ENCODE peak calls at places on chromosome 16, in seven cellular contexts. One of them, this sample, is unnamed. For H3K4me1, the result is how much of the 10 kb centered on the place peaks cover.

GRCh38 chr16:12210258-12210880 is 233.8 kb downstream of the SNX29 start:
- DNase-seq in ascending aorta: no peak
- DNase-seq in spleen: no peak
- DNase-seq in endodermal cell: no peak
- DNase-seq in aorta: no peak
- DNase-seq in fibroblast of lung: no peak
- DNase-seq in neuronal stem cell: no peak
- DNase-seq in this sample: no peak

GRCh38 chr16:70433456-70434103 is 5.3 kb downstream of the ST3GAL2 start:
- DNase-seq in ascending aorta: no peak
- DNase-seq in spleen: no peak
- DNase-seq in endodermal cell: no peak
- DNase-seq in aorta: no peak
- DNase-seq in fibroblast of lung: peak
- DNase-seq in neuronal stem cell: no peak
- DNase-seq in this sample: peak

GRCh38 chr16:55706739-55707487 is 51.1 kb downstream of the SLC6A2 start:
- DNase-seq in ascending aorta: no peak
- DNase-seq in spleen: no peak
- DNase-seq in endodermal cell: peak
- DNase-seq in aorta: no peak
- DNase-seq in fibroblast of lung: no peak
- DNase-seq in neuronal stem cell: no peak
- DNase-seq in this sample: no peak

GRCh38 chr16:10383626-10384025 is 2.2 kb upstream of the ATF7IP2 start:
- DNase-seq in ascending aorta: no peak
- DNase-seq in spleen: no peak
- DNase-seq in endodermal cell: no peak
- DNase-seq in aorta: no peak
- DNase-seq in fibroblast of lung: no peak
- DNase-seq in neuronal stem cell: no peak
- DNase-seq in this sample: no peak

GRCh38 chr16:84357191-84357651 is 11.1 kb upstream of the ATP2C2 start:
- DNase-seq in ascending aorta: no peak
- DNase-seq in spleen: peak
- DNase-seq in endodermal cell: no peak
- DNase-seq in aorta: no peak
- DNase-seq in fibroblast of lung: peak
- DNase-seq in neuronal stem cell: no peak
- DNase-seq in this sample: peak

GRCh38 chr16:20952144-20952797 is 51.7 kb downstream of the LYRM1 start:
- DNase-seq in ascending aorta: no peak
- DNase-seq in spleen: no peak
- DNase-seq in endodermal cell: no peak
- DNase-seq in aorta: no peak
- DNase-seq in fibroblast of lung: no peak
- DNase-seq in neuronal stem cell: no peak
- DNase-seq in this sample: no peak

GRCh38 chr16:78523212-78523995 is 423.9 kb downstream of the WWOX start:
- DNase-seq in ascending aorta: no peak
- DNase-seq in spleen: no peak
- DNase-seq in endodermal cell: no peak
- DNase-seq in aorta: no peak
- DNase-seq in fibroblast of lung: no peak
- DNase-seq in neuronal stem cell: no peak
- DNase-seq in this sample: no peak

GRCh38 chr16:89821438-89822187 is 5.2 kb upstream of the FANCA start:
- DNase-seq in ascending aorta: no peak
- DNase-seq in spleen: no peak
- DNase-seq in endodermal cell: no peak
- DNase-seq in aorta: no peak
- DNase-seq in fibroblast of lung: no peak
- DNase-seq in neuronal stem cell: no peak
- DNase-seq in this sample: no peak

GRCh38 chr16:89093602-89094251 is at the start of gene ACSF3:
- DNase-seq in ascending aorta: no peak
- DNase-seq in spleen: peak
- DNase-seq in endodermal cell: peak
- DNase-seq in aorta: peak
- DNase-seq in fibroblast of lung: peak
- DNase-seq in neuronal stem cell: peak
- DNase-seq in this sample: peak

GRCh38 chr16:85126383-85126730 is 14.1 kb upstream of the CIBAR2 start:
- DNase-seq in ascending aorta: no peak
- DNase-seq in spleen: no peak
- DNase-seq in endodermal cell: no peak
- DNase-seq in aorta: no peak
- DNase-seq in fibroblast of lung: no peak
- DNase-seq in neuronal stem cell: no peak
- DNase-seq in this sample: no peak

GRCh38 chr16:84462296-84463210 is 41.9 kb downstream of the MEAK7 start:
- DNase-seq in ascending aorta: no peak
- DNase-seq in spleen: peak
- DNase-seq in endodermal cell: peak
- DNase-seq in aorta: peak
- DNase-seq in fibroblast of lung: no peak
- DNase-seq in neuronal stem cell: no peak
- DNase-seq in this sample: peak

GRCh38 chr16:25064967-25065366 is 46.6 kb upstream of the LCMT1 start:
- DNase-seq in ascending aorta: no peak
- DNase-seq in spleen: no peak
- DNase-seq in endodermal cell: no peak
- DNase-seq in aorta: no peak
- DNase-seq in fibroblast of lung: peak
- DNase-seq in neuronal stem cell: no peak
- DNase-seq in this sample: peak

GRCh38 chr16:75616541-75617010 is 6.5 kb downstream of the ADAT1 start:
- DNase-seq in ascending aorta: no peak
- DNase-seq in spleen: no peak
- DNase-seq in endodermal cell: no peak
- DNase-seq in aorta: no peak
- DNase-seq in fibroblast of lung: no peak
- DNase-seq in neuronal stem cell: no peak
- DNase-seq in this sample: no peak

GRCh38 chr16:1989826-1990335 is at the start of gene SYNGR3:
- DNase-seq in ascending aorta: no peak
- DNase-seq in spleen: no peak
- DNase-seq in endodermal cell: peak
- DNase-seq in aorta: no peak
- DNase-seq in fibroblast of lung: no peak
- DNase-seq in neuronal stem cell: no peak
- DNase-seq in this sample: peak

GRCh38 chr16:76612497-76612896 is 335.3 kb downstream of the CNTNAP4 start:
- DNase-seq in ascending aorta: no peak
- DNase-seq in spleen: no peak
- DNase-seq in endodermal cell: no peak
- DNase-seq in aorta: no peak
- DNase-seq in fibroblast of lung: no peak
- DNase-seq in neuronal stem cell: no peak
- DNase-seq in this sample: no peak

GRCh38 chr16:89409161-89409711 is 81.1 kb downstream of the ANKRD11 start:
- DNase-seq in ascending aorta: no peak
- DNase-seq in spleen: peak
- DNase-seq in endodermal cell: no peak
- DNase-seq in aorta: no peak
- DNase-seq in fibroblast of lung: no peak
- DNase-seq in neuronal stem cell: no peak
- DNase-seq in this sample: peak

DNA sequence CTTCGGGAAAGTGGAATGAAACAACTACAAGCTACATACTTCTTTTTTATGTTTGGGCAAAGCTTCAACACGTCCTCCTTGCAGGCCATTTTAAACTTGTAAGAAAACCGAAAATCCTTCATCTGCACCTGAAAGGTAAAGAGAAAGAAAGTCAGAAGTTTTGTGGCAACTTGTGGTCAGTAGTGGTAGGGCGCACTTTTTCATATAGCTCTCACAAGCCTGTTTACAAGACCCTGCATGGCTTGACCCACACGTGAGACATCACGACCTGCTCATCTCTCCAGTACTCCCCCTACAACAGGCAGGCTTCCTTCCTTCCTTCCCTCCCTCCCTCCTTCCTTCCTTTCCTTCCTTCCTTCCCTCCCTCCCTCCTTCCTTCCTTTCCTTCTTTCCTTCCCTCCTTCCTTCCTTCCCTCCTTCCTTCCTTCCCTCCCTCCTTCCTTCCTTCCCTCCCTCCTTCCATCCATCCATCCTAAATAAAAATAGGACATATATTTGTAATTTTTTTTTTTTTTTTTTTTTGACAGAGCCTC is 48.7 kb upstream of the CLEC18B start:
- DNase-seq in ascending aorta: no peak
- DNase-seq in spleen: no peak
- DNase-seq in endodermal cell: no peak
- DNase-seq in aorta: no peak
- DNase-seq in fibroblast of lung: no peak
- DNase-seq in neuronal stem cell: no peak
- DNase-seq in this sample: no peak
- H3K4me1 ChIP-seq in ascending aorta: under half
- H3K4me1 ChIP-seq in spleen: under half
- H3K4me1 ChIP-seq in endodermal cell: under half
- H3K4me1 ChIP-seq in aorta: under half
- H3K4me1 ChIP-seq in fibroblast of lung: under half
- H3K4me1 ChIP-seq in neuronal stem cell: under half
- H3K4me1 ChIP-seq in this sample: under half

DNA sequence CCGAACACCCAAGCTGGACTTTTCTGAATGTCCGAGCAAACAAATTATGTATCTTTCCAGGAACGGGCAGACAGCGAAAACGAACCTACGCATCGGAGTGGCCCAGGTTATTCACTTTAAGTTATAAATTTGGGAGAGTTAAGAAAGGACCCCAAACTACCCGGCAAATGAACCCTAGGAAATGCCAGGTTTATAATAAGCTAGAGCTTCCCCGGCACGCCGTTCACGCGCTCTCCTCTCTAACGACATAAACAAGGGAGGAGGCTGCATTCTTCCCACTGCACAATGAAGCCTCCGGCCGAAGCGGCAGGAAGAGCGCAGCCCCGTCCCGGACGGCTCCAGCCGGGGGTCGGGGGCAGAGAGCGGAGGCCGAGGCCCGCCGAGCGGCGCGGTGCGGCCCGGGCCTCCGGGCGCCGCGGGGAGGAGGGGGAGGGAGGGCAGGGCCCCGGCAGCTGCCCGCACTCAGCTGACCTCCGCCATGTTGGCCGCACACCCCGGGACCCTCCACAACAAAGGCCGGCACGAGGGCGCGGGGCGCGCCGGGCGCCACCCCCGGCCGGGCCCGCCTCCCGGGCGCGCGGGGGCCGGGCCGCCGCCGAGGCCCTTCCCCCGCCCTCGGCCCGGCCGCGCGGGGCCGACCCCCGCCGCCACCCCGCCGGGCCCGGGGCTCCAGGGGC is 770 bp downstream of the SIAH1 start:
- DNase-seq in ascending aorta: no peak
- DNase-seq in spleen: peak
- DNase-seq in endodermal cell: peak
- DNase-seq in aorta: peak
- DNase-seq in fibroblast of lung: peak
- DNase-seq in neuronal stem cell: peak
- DNase-seq in this sample: peak
- H3K4me1 ChIP-seq in ascending aorta: under half
- H3K4me1 ChIP-seq in spleen: under half
- H3K4me1 ChIP-seq in endodermal cell: under half
- H3K4me1 ChIP-seq in aorta: under half
- H3K4me1 ChIP-seq in fibroblast of lung: under half
- H3K4me1 ChIP-seq in neuronal stem cell: under half
- H3K4me1 ChIP-seq in this sample: under half

GRCh38 chr16:15864939-15865338 is 8.1 kb upstream of the MYH11 start:
- DNase-seq in ascending aorta: no peak
- DNase-seq in spleen: no peak
- DNase-seq in endodermal cell: no peak
- DNase-seq in aorta: no peak
- DNase-seq in fibroblast of lung: peak
- DNase-seq in neuronal stem cell: no peak
- DNase-seq in this sample: no peak

GRCh38 chr16:15866451-15866850 is 9.6 kb upstream of the MYH11 start:
- DNase-seq in ascending aorta: no peak
- DNase-seq in spleen: no peak
- DNase-seq in endodermal cell: no peak
- DNase-seq in aorta: no peak
- DNase-seq in fibroblast of lung: peak
- DNase-seq in neuronal stem cell: no peak
- DNase-seq in this sample: peak

GRCh38 chr16:15861996-15862395 is 5.2 kb upstream of the MYH11 start:
- DNase-seq in ascending aorta: no peak
- DNase-seq in spleen: no peak
- DNase-seq in endodermal cell: no peak
- DNase-seq in aorta: no peak
- DNase-seq in fibroblast of lung: no peak
- DNase-seq in neuronal stem cell: no peak
- DNase-seq in this sample: no peak

DNA sequence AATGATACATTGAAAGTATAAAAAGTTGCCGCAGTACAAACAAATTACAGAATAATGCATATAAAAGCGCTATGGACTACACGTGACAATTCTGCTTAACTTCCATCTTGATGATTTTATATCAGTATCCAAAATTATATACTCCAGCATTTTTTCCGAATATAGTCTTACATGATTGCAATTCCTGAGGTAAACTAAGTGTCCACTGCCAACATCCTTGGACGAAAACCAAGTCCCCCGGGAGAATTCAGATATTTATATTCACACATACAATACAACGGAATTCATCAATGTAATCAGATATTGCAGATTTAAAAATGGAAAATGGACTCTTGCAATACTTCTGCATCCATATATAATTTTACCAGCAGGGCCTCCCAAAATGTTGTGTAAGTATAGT is 8.9 kb upstream of the MYH11 start:
- DNase-seq in ascending aorta: no peak
- DNase-seq in spleen: no peak
- DNase-seq in endodermal cell: no peak
- DNase-seq in aorta: no peak
- DNase-seq in fibroblast of lung: peak
- DNase-seq in neuronal stem cell: no peak
- DNase-seq in this sample: peak
- H3K4me1 ChIP-seq in ascending aorta: under half
- H3K4me1 ChIP-seq in spleen: under half
- H3K4me1 ChIP-seq in endodermal cell: under half
- H3K4me1 ChIP-seq in aorta: under half
- H3K4me1 ChIP-seq in fibroblast of lung: under half
- H3K4me1 ChIP-seq in neuronal stem cell: under half
- H3K4me1 ChIP-seq in this sample: under half

DNA sequence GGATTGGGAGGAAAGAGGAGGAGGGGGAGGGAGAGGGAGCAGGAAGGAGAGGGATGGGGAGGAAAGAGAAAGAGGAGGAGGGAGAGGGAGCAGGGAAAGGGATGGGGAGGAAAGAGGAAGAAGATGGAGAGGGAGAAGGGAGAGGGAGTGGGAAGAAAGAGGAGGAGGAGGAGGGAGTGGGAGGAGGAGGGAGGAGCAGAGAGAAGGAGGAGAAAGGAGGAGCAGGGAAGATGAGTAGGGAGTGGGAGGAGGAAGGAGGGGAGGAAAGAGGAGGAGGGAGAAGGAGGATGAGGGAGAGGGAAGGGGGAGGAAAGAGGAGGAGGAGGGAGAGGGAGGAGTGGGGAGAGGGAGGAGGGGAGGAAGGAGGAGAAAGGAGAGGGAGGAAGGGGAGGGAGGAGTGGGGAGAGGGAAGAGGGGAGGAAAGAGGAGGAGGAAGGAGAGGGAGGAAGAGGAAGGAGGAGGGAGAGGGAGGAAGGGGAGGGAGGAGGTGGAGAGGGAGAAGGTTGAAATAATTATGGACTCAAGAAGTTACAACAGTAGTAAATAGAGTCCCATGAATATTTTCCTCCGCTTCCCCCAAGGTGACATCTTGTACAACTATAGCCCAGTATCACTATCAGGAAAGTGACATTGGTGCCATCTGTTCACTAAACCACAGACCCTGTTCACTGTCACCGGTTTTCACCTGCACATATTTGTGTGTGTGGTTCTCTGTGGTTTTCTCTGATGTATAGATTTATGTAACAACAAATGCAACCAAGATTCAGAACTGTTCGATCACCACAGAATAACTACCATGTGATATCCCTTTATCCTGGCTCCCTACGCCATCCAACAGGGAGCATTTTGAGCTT is 325.3 kb upstream of the EEF2KMT start:
- DNase-seq in ascending aorta: no peak
- DNase-seq in spleen: no peak
- DNase-seq in endodermal cell: no peak
- DNase-seq in aorta: no peak
- DNase-seq in fibroblast of lung: no peak
- DNase-seq in neuronal stem cell: no peak
- DNase-seq in this sample: no peak
- H3K4me1 ChIP-seq in ascending aorta: under half
- H3K4me1 ChIP-seq in spleen: under half
- H3K4me1 ChIP-seq in endodermal cell: under half
- H3K4me1 ChIP-seq in aorta: under half
- H3K4me1 ChIP-seq in fibroblast of lung: under half
- H3K4me1 ChIP-seq in neuronal stem cell: under half
- H3K4me1 ChIP-seq in this sample: under half